ENCODE peak calls at places on chromosome 13, in seven cellular contexts. P is GM23338, Y is hepatocyte, M is uterus, R is psoas muscle, E is endodermal cell, N is cardiac muscle cell. V is an unnamed sample. For H3K4me1, H3K27me3 and H3K36me3, the result is how much of the 10 kb centered on the place peaks cover.

GRCh38 chr13:48493076-48493765 is 39.7 kb downstream of the RCBTB2 start:
- DNase-seq in P (no peak), Y (no peak), M (no peak), R (no peak), E (no peak), N (no peak), V (peak)

GRCh38 chr13:85286081-85286480 is 513.1 kb downstream of the SLITRK6 start:
- DNase-seq in P (no peak), Y (no peak), M (no peak), R (no peak), E (no peak), N (no peak), V (no peak)

GRCh38 chr13:88031980-88032562 is 360.9 kb downstream of the SLITRK5 start:
- DNase-seq in P (no peak), Y (no peak), M (no peak), R (no peak), E (no peak), N (no peak), V (no peak)

GRCh38 chr13:97280478-97280877 is 58.3 kb downstream of the MBNL2 start:
- DNase-seq in P (no peak), Y (no peak), M (no peak), R (no peak), E (no peak), N (no peak), V (no peak)

GRCh38 chr13:80340643-80341097 is 256 bp downstream of the SPRY2 start:
- DNase-seq in P (no peak), Y (no peak), M (no peak), R (no peak), E (no peak), N (no peak), V (no peak)

GRCh38 chr13:50074843-50075242 is 59.6 kb downstream of the KCNRG start:
- DNase-seq in P (no peak), Y (no peak), M (no peak), R (no peak), E (no peak), N (no peak), V (no peak)

GRCh38 chr13:110651271-110651670 is 35.9 kb downstream of the NAXD start:
- DNase-seq in P (no peak), Y (no peak), M (no peak), R (no peak), E (no peak), N (no peak), V (no peak)

GRCh38 chr13:55403887-55404487 is 1736.7 kb upstream of the PRR20A start:
- DNase-seq in P (no peak), Y (no peak), M (no peak), R (no peak), E (no peak), N (no peak), V (no peak)

GRCh38 chr13:73865027-73865426 is 269.2 kb downstream of the KLF12 start:
- DNase-seq in P (no peak), Y (no peak), M (no peak), R (no peak), E (no peak), N (no peak), V (no peak)

GRCh38 chr13:91647361-91647970 is 249.0 kb downstream of the GPC5 start:
- DNase-seq in P (peak), Y (peak), M (no peak), R (no peak), E (peak), N (no peak), V (no peak)

GRCh38 chr13:34174671-34175145 is 356.8 kb downstream of the RFC3 start:
- DNase-seq in P (no peak), Y (no peak), M (no peak), R (no peak), E (no peak), N (no peak), V (no peak)

GRCh38 chr13:45695198-45695730 is 6.9 kb upstream of the CBY2 start:
- DNase-seq in P (no peak), Y (no peak), M (no peak), R (no peak), E (no peak), N (no peak), V (no peak)

GRCh38 chr13:29676535-29676934 is 81.0 kb upstream of the SLC7A1 start:
- DNase-seq in P (no peak), Y (peak), M (no peak), R (no peak), E (no peak), N (peak), V (no peak)

GRCh38 chr13:50948576-50948975 is 39.0 kb downstream of the RNASEH2B start:
- DNase-seq in P (no peak), Y (no peak), M (no peak), R (no peak), E (no peak), N (no peak), V (no peak)

GRCh38 chr13:32911506-32911905 is 104.7 kb upstream of the KL start:
- DNase-seq in P (peak), Y (peak), M (no peak), R (no peak), E (peak), N (peak), V (peak)

GRCh38 chr13:99154064-99154463 is 46.6 kb upstream of the UBAC2 start:
- DNase-seq in P (no peak), Y (no peak), M (no peak), R (no peak), E (no peak), N (no peak), V (no peak)

GRCh38 chr13:99155821-99156220 is 44.8 kb upstream of the UBAC2 start:
- DNase-seq in P (no peak), Y (no peak), M (no peak), R (no peak), E (no peak), N (no peak), V (no peak)

GRCh38 chr13:99150575-99151370 is 49.9 kb upstream of the UBAC2 start:
- DNase-seq in P (no peak), Y (no peak), M (no peak), R (no peak), E (no peak), N (no peak), V (no peak)

GRCh38 chr13:99151516-99151915 is 49.1 kb upstream of the UBAC2 start:
- DNase-seq in P (no peak), Y (peak), M (no peak), R (no peak), E (no peak), N (no peak), V (no peak)

GRCh38 chr13:99153219-99153618 is 47.4 kb upstream of the UBAC2 start:
- DNase-seq in P (no peak), Y (no peak), M (no peak), R (no peak), E (no peak), N (no peak), V (no peak)
- H3K4me1 ChIP-seq in P (under half), Y (under half), M (under half), R (under half), E (under half), N (under half), V (under half)

DNA sequence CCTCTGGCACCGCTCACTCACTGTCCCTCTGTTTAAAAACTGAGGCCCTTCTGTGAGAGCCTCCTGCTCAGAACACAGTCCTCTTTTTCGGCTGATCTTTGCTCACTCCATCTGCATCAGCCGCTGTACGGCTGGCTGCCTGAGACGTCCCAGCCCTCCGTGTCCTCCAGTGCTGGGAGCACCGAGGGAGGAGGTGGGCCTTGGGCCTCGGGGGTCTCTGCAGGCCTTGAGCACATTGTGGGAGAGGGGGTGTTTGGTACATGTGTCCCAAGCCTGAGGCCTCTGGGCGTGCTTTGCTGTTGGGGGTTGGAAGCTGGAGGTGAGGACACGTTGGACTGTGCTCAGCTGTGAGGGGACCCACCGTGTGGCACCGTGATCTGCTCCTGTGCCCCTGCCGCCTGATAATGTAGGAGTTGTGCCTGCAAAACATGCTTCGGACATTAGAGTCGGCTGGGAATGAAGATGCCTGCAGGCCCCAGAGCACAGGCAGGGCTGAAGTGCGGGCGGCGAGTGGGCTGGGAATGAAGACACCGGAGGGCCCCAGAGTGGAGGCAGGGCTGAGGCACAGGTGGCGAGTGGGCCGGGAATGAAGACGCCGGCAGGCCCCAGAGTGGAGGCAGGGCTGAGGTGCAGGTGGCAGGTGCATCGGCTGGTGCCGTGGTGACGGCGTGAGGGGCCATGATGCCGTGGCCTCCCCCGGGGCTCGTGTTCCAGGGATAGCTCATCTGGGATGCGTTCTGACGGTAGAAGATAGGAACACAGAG is 30.6 kb downstream of the MCF2L start:
- DNase-seq in P (no peak), Y (no peak), M (no peak), R (no peak), E (no peak), N (no peak), V (no peak)
- H3K27me3 ChIP-seq in P (under half), Y (under half), M (under half), R (half or more), E (under half), N (under half), V (under half)

DNA sequence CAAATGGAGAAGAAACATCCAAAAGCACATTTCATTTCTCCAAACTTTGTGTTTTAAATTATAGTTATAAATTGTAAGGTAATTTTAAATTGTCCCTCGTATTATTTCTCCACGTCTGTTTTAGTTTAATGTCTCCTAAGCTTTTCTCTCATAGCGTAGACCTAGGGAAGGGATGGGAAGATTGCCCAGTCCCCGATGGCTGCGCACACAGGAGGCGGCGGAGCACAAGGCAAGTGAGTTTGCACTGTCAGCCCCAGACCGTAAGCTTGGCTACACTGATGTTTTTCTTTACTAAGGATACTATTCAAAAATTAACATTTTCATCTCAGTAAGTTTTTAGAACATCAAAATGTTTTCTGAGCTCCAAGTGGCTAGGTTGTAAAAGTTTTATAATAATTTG is 72.3 kb downstream of the GPR12 start:
- DNase-seq in P (no peak), Y (no peak), M (no peak), R (no peak), E (no peak), N (no peak), V (no peak)
- H3K36me3 ChIP-seq in P (under half), Y (under half), M (under half), R (under half), E (under half), N (under half), V (under half)

GRCh38 chr13:47230155-47230554 is 333.3 kb upstream of the HTR2A start:
- DNase-seq in P (no peak), Y (no peak), M (no peak), R (no peak), E (no peak), N (no peak), V (no peak)
- H3K4me1 ChIP-seq in P (under half), Y (under half), M (under half), R (under half), E (under half), N (under half), V (under half)

GRCh38 chr13:57632276-57633140 is 964 bp downstream of the PCDH17 start:
- DNase-seq in P (peak), Y (peak), M (no peak), R (peak), E (peak), N (peak), V (no peak)

GRCh38 chr13:57633141-57633949 is 1.8 kb downstream of the PCDH17 start:
- DNase-seq in P (peak), Y (peak), M (peak), R (peak), E (peak), N (peak), V (no peak)

GRCh38 chr13:57635541-57635940 is 4.0 kb downstream of the PCDH17 start:
- DNase-seq in P (no peak), Y (no peak), M (no peak), R (no peak), E (no peak), N (no peak), V (no peak)

GRCh38 chr13:57634829-57635165 is 3.3 kb downstream of the PCDH17 start:
- DNase-seq in P (peak), Y (peak), M (peak), R (no peak), E (no peak), N (no peak), V (no peak)

GRCh38 chr13:57633950-57634828 is 2.6 kb downstream of the PCDH17 start:
- DNase-seq in P (peak), Y (peak), M (no peak), R (no peak), E (peak), N (no peak), V (no peak)
- H3K27me3 ChIP-seq in P (half or more), Y (under half), M (under half), R (half or more), E (half or more), N (under half), V (under half)